ENCODE peak calls at places on chromosomes 13 and 19, in eight cellular contexts. Q, Z, O, U, K, P, V and L are unnamed samples.

GRCh38 chr19:55392820-55393219 is 7.1 kb downstream of the RPL28 start:
- DNase-seq in Q (no peak), Z (no peak), O (no peak), U (no peak), K (no peak), P (no peak), V (no peak), L (no peak)

GRCh38 chr13:42392180-42392579 is 120.2 kb downstream of the AKAP11 start:
- DNase-seq in Q (no peak), Z (no peak), O (no peak), U (no peak), K (no peak), P (no peak), V (no peak), L (no peak)

GRCh38 chr13:112782433-112783010 is 92.7 kb downstream of the ATP11A start:
- DNase-seq in Q (no peak), Z (no peak), O (no peak), U (no peak), K (no peak), P (no peak), V (peak), L (peak)

GRCh38 chr13:33637978-33638743 is 179.8 kb upstream of the RFC3 start:
- DNase-seq in Q (no peak), Z (no peak), O (no peak), U (no peak), K (no peak), P (no peak), V (peak), L (no peak)

GRCh38 chr13:61144301-61144700 is 271.3 kb downstream of the PCDH20 start:
- DNase-seq in Q (no peak), Z (no peak), O (no peak), U (no peak), K (no peak), P (no peak), V (no peak), L (no peak)

GRCh38 chr13:23718916-23719470 is 148.8 kb downstream of the TNFRSF19 start:
- DNase-seq in Q (no peak), Z (no peak), O (no peak), U (no peak), K (no peak), P (no peak), V (no peak), L (no peak)

GRCh38 chr13:47680752-47681151 is 320.3 kb downstream of the SUCLA2 start:
- DNase-seq in Q (no peak), Z (no peak), O (no peak), U (no peak), K (no peak), P (no peak), V (peak), L (peak)

GRCh38 chr13:114157869-114158495 is 21.1 kb upstream of the CFAP97D2 start:
- DNase-seq in Q (no peak), Z (no peak), O (no peak), U (no peak), K (no peak), P (no peak), V (no peak), L (no peak)

GRCh38 chr13:33490461-33491327 is 205.1 kb upstream of the STARD13 start:
- DNase-seq in Q (no peak), Z (no peak), O (no peak), U (no peak), K (no peak), P (peak), V (peak), L (no peak)

GRCh38 chr13:52983836-52984235 is 44.8 kb upstream of the OLFM4 start:
- DNase-seq in Q (no peak), Z (no peak), O (no peak), U (no peak), K (no peak), P (no peak), V (no peak), L (no peak)

GRCh38 chr13:95756072-95756471 is 79.1 kb downstream of the DNAJC3 start:
- DNase-seq in Q (no peak), Z (no peak), O (peak), U (no peak), K (no peak), P (no peak), V (peak), L (no peak)

GRCh38 chr13:78786399-78786879 is 127.5 kb upstream of the OBI1 start:
- DNase-seq in Q (no peak), Z (no peak), O (no peak), U (no peak), K (no peak), P (no peak), V (no peak), L (no peak)

GRCh38 chr13:93614776-93615175 is 388.2 kb downstream of the GPC6 start:
- DNase-seq in Q (no peak), Z (no peak), O (no peak), U (no peak), K (no peak), P (no peak), V (no peak), L (no peak)

GRCh38 chr19:7480975-7481265 is 7.9 kb downstream of the PEX11G start:
- DNase-seq in Q (no peak), Z (no peak), O (no peak), U (no peak), K (no peak), P (no peak), V (no peak), L (no peak)

GRCh38 chr19:46959962-46960556 is 59.6 kb upstream of the NPAS1 start:
- DNase-seq in Q (no peak), Z (no peak), O (no peak), U (no peak), K (no peak), P (no peak), V (peak), L (no peak)

GRCh38 chr13:106597759-106598395 is 29.9 kb upstream of the ARGLU1 start:
- DNase-seq in Q (no peak), Z (no peak), O (no peak), U (no peak), K (no peak), P (peak), V (no peak), L (no peak)

DNA sequence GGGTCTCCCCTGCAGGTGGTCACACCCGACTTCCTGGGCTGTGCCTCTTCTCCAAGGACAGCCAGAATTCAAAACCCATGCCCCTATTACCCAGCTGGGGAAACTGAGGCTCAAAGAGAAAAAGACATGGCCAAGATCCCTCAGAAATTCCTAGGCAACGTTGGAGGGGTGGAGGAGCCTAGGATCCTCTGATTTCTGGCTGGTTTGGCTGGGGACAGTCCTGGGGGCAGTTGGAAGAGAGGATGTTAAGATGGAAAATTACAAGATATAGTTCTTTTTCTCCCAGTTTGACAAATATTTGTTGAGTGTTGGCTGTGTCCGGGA is 2.4 kb downstream of the VASP start:
- DNase-seq in Q (no peak), Z (no peak), O (no peak), U (no peak), K (no peak), P (no peak), V (no peak), L (no peak)
- H3K4me3 ChIP-seq in Q (peak), Z (peak), O (peak), U (peak), K (peak), P (peak), V (peak), L (peak)

GRCh38 chr19:39410620-39411005 is 1.9 kb upstream of the PLEKHG2 start:
- DNase-seq in Q (peak), Z (no peak), O (peak), U (no peak), K (no peak), P (no peak), V (no peak), L (no peak)
- H3K4me3 ChIP-seq in Q (peak), Z (peak), O (peak), U (peak), K (peak), P (peak), V (peak), L (peak)

DNA sequence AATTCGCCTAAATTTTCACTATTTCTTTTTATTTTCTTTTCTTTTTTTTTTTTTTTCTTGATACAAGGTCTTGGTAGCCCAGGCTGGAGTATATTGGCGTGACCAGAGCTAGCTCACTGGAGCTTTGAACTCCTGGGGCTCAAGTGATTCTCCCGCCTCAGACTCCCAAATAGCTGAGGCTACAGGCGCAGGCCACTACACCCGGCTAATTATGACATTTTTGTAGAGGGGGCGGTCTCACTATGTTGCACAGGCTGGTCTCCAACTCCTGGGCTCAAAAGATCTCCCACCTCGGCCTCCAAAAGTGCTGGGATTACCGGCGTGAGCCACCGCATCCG is 37.3 kb upstream of the LSM14A start:
- DNase-seq in Q (no peak), Z (no peak), O (peak), U (no peak), K (no peak), P (no peak), V (no peak), L (no peak)
- H3K4me3 ChIP-seq in Q (peak), Z (peak), O (peak), U (peak), K (peak), P (peak), V (peak), L (peak)

DNA sequence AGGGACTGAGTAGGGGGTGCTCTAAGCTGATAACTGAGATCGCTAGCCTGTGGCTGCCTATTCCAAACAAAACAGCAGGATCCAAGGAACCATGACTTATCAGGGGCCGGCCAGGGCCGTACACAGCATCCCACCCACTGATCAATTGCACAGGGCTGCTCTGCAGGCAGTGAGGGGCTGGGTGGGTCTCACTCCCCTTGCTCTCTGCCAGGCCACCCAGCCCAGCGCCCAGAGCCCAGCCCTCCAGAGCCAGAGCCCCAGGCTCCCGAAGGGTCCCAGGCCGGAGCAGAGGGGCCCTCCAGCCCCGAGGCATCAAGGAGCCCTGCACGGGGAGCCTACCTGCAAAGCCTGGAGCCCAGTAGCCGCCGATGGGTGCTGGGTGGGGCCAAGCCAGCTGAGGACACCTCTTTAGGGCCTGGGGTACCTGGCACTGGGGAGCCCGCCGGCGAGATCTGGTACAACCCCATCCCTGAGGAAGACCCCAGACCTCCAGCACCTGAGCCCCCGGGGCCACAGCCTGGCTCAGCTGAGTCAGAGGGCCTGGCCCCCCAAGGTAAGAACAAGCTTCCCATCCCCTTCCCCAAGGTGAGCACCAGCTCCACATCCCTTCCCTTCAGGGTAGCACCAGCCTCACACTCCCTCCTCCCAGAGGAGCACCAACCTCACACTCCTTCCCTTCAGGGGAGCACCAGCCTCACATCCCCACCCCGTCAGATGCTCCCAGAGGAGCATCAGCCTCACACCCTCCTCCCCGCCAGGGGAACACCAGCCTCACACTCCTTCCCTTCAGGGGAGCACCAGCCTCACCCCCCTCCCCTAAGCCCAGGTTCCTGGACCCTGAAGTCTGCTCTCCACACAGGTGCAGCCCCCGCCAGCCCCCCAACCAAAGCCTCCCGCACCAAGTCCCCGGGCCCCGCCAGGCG is 1.9 kb downstream of the SYDE1 start:
- DNase-seq in Q (no peak), Z (no peak), O (no peak), U (no peak), K (no peak), P (no peak), V (no peak), L (no peak)
- H3K4me3 ChIP-seq in Q (peak), Z (no peak), O (no peak), U (no peak), K (peak), P (no peak), V (peak), L (peak)

GRCh38 chr19:54094601-54095000 is 6.0 kb downstream of the OSCAR start:
- DNase-seq in Q (peak), Z (no peak), O (no peak), U (no peak), K (no peak), P (no peak), V (no peak), L (no peak)
- H3K4me3 ChIP-seq in Q (no peak), Z (no peak), O (no peak), U (no peak), K (no peak), P (no peak), V (no peak), L (no peak)